ENCODE peak calls at places on chromosomes 3 and 15, in five cellular contexts. R is T-cell; F is activated gamma-delta T cell; A is NCI-H345; I is activated CD4-positive, alpha-beta T cell treated with anti-CD3 and anti-CD28 coated beads for 24 hours. B is an unnamed sample.

GRCh38 chr3:71989165-71989564 is 204.2 kb upstream of the PROK2 start:
- DNase-seq in R (no peak), I (no peak), F (no peak), A (no peak), B (no peak)

GRCh38 chr3:182292586-182292985 is 500.7 kb upstream of the ATP11B start:
- DNase-seq in A (no peak), I (no peak), F (no peak), R (no peak), B (no peak)

GRCh38 chr15:59892995-59893394 is 111.1 kb upstream of the FOXB1 start:
- DNase-seq in A (no peak), I (no peak), F (no peak), R (no peak), B (no peak)

GRCh38 chr3:62682826-62683225 is 192.4 kb downstream of the CADPS start:
- DNase-seq in I (no peak), R (no peak), A (no peak), F (no peak), B (no peak)

GRCh38 chr3:64502284-64502683 is 185.5 kb downstream of the ADAMTS9 start:
- DNase-seq in F (no peak), R (no peak), A (no peak), I (no peak), B (no peak)

GRCh38 chr3:48595526-48596121 is 495 bp upstream of the COL7A1 start:
- DNase-seq in A (no peak), I (no peak), F (no peak), R (no peak), B (no peak)

GRCh38 chr3:38950000-38950399 is 101.7 kb downstream of the SCN11A start:
- DNase-seq in A (no peak), F (no peak), I (no peak), R (no peak), B (no peak)

GRCh38 chr15:60062826-60063225 is 58.7 kb downstream of the FOXB1 start:
- DNase-seq in A (no peak), I (no peak), F (no peak), R (no peak), B (no peak)

B was measured in DMS79 treated with DMSO at 0.1 percent for 48 hours.